ENCODE peak calls at places on chromosomes 1 and 21, in four cellular contexts. J, V, R and T are unnamed samples.

GRCh38 chr1:181704556-181704955 is 221.2 kb downstream of the CACNA1E start:
- DNase-seq in J (no peak), R (no peak), V (no peak), T (no peak)

GRCh38 chr1:234476172-234476571 is 2.8 kb downstream of the TARBP1 start:
- DNase-seq in V (no peak), R (no peak), J (no peak), T (no peak)

GRCh38 chr1:189409774-189410173 is 1067.9 kb downstream of the BRINP3 start:
- DNase-seq in J (no peak), V (no peak), R (no peak), T (no peak)

GRCh38 chr21:35904995-35905972 is 155.0 kb downstream of the SETD4 start:
- DNase-seq in V (no peak), J (no peak), R (no peak), T (no peak)

GRCh38 chr1:27101696-27102095 is 53.2 kb downstream of the SLC9A1 start:
- DNase-seq in J (no peak), V (no peak), R (no peak), T (no peak)

GRCh38 chr1:201279313-201279712 is 4.0 kb upstream of the PKP1 start:
- DNase-seq in J (no peak), R (no peak), V (no peak), T (no peak)

GRCh38 chr1:53051676-53052075 is 10.3 kb upstream of the PODN start:
- DNase-seq in R (no peak), J (no peak), V (no peak), T (no peak)

GRCh38 chr1:210373878-210374599 is 45.3 kb downstream of the HHAT start:
- DNase-seq in J (peak; percentile 93), V (peak; percentile 81), R (peak; percentile 98), T (peak; percentile 87)

GRCh38 chr1:35507947-35508346 is 49.3 kb downstream of the KIAA0319L start:
- DNase-seq in R (no peak), J (no peak), V (no peak), T (no peak)
- TF ChIP-seq TCF7 in R (no peak), J (no peak), V (no peak), T (no peak)

GRCh38 chr1:16352842-16353535 is 709 bp upstream of the FBXO42 start:
- DNase-seq in J (no peak), V (peak; percentile 35), R (no peak), T (no peak)

GRCh38 chr1:16351449-16351993 is 759 bp downstream of the FBXO42 start:
- DNase-seq in R (no peak), J (no peak), V (no peak), T (peak; percentile 38)

GRCh38 chr1:16349847-16350406 is 2.4 kb downstream of the FBXO42 start:
- DNase-seq in R (no peak), V (no peak), J (no peak), T (no peak)

GRCh38 chr1:16354619-16355018 is 2.3 kb upstream of the FBXO42 start:
- DNase-seq in J (no peak), V (no peak), R (no peak), T (no peak)

GRCh38 chr1:16351994-16352841 is at the start of gene FBXO42:
- DNase-seq in R (peak; percentile 85), V (peak; percentile 73), J (peak; percentile 93), T (peak; percentile 98)
- TF ChIP-seq TCF7 in R (no peak), V (no peak), J (no peak), T (no peak)

GRCh38 chr1:109807398-109807795 is 43.7 kb upstream of the EPS8L3 start:
- DNase-seq in V (no peak), R (no peak), J (no peak), T (no peak)

GRCh38 chr1:109805486-109806180 is 41.9 kb upstream of the EPS8L3 start:
- DNase-seq in V (no peak), R (no peak), J (no peak), T (no peak)

GRCh38 chr1:109807822-109808680 is 44.3 kb upstream of the EPS8L3 start:
- DNase-seq in V (no peak), R (no peak), J (no peak), T (no peak)

GRCh38 chr1:109808703-109809102 is 45.0 kb upstream of the EPS8L3 start:
- DNase-seq in R (no peak), V (no peak), J (no peak), T (no peak)

GRCh38 chr1:109806733-109807397 is 43.1 kb upstream of the EPS8L3 start:
- DNase-seq in J (no peak), V (no peak), R (no peak), T (no peak)
- TF ChIP-seq TCF7 in J (no peak), V (no peak), R (no peak), T (no peak)

GRCh38 chr1:202578565-202578964 is 131.7 kb downstream of the SYT2 start:
- DNase-seq in V (no peak), J (no peak), R (no peak), T (no peak)
- TF ChIP-seq TCF7 in V (no peak), J (no peak), R (no peak), T (no peak)

GRCh38 chr1:9253706-9254105 is 19.1 kb downstream of the H6PD start:
- DNase-seq in J (no peak), R (no peak), V (no peak), T (no peak)
- TF ChIP-seq TCF7 in J (no peak), R (no peak), V (no peak), T (no peak)

DNA sequence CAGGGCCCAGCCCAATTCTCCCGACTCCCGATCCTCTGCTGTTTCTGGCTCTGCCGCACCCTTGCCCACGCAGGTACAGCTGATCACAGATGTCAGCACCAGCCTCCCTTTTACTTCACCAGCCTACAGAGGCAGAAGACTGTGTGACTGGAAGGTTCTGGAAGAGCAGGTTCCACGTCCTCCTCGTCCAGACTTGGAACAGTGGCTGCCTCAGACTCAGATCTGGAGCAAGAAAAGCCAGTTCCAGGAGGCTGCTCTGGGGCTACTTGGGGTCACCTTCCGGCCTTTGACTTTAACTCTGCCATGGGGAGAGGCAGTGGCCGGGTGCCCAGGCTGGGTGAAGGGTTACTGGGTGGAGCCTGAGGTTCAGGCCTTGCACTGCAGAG is 16.1 kb upstream of the KLHDC7A start:
- DNase-seq in R (no peak), J (no peak), V (no peak), T (no peak)
- TF ChIP-seq TCF7 in R (no peak), J (no peak), V (no peak), T (no peak)

DNA sequence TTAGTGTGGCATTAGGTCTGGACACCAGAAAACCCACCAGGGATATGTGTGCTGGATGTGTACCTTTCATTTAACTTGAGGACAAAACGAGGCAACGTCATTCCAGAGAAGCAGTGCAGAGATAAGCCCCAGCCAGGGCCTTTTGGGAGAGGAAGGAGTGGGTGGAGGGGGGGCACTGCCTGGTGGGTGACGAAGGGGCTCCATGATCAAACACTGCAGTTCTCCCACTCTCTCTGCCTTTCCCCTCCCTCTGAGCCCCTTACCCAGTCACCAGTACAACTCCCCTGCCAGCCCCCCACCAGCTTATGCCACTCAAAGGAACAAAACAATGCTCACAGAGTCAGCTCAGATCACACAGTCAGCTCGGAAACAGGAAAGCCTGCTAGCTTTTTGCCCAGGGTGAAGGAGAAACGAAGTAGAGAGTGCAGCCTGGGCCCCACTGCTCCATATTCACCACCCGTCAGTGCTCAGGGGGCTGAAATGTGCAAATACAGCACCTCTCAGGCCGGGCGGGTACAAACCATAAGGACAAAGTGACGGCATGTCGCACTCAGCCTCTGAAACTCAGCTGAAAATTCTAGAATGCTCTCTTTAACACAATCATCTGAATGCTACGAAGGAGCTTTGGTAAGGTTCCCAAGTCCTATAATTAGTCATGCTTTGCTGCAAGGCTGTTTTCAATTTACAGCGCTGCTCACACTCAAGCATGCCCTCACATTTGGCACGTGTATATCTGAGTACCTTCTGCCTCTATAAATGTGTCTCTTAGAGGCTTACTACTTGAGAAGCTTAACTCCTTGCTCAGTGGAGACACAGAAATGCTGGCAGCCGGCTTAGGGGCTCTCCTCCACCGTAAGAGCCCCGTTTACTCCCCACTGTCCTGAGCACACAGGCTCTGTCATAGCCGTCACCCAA is 65.8 kb upstream of the RAB4A start:
- DNase-seq in J (no peak), R (no peak), V (no peak), T (no peak)
- TF ChIP-seq TCF7 in J (no peak), R (no peak), V (no peak), T (no peak)

GRCh38 chr1:243924188-243924587 is 74.1 kb upstream of the AKT3 start:
- DNase-seq in J (no peak), V (no peak), R (no peak), T (no peak)
- TF ChIP-seq TCF7 in J (no peak), V (no peak), R (no peak), T (no peak)

GRCh38 chr1:7232441-7232840 is 447.2 kb downstream of the CAMTA1 start:
- DNase-seq in V (no peak), J (no peak), R (no peak), T (no peak)
- TF ChIP-seq TCF7 in V (no peak), J (no peak), R (no peak), T (no peak)

GRCh38 chr1:94272388-94272787 is 35.0 kb upstream of the ARHGAP29 start:
- DNase-seq in V (no peak), R (no peak), J (no peak), T (no peak)

GRCh38 chr1:94273111-94273510 is 35.7 kb upstream of the ARHGAP29 start:
- DNase-seq in J (no peak), V (no peak), R (no peak), T (no peak)

GRCh38 chr1:94275116-94275515 is 37.7 kb upstream of the ARHGAP29 start:
- DNase-seq in V (no peak), J (no peak), R (no peak), T (no peak)

GRCh38 chr1:94276900-94277581 is 39.7 kb upstream of the ARHGAP29 start:
- DNase-seq in V (no peak), J (no peak), R (no peak), T (no peak)

GRCh38 chr1:94274561-94274960 is 37.2 kb upstream of the ARHGAP29 start:
- DNase-seq in R (no peak), J (no peak), V (no peak), T (no peak)
- TF ChIP-seq TCF7 in R (no peak), J (no peak), V (no peak), T (no peak)